ENCODE peak calls at places on chromosome X, in nine cellular contexts. One of them, this sample, is unnamed.

GRCh38 chrX:71976753-71977152 is 66.1 kb downstream of the NHSL2 start:
- DNase-seq in Ammon's horn: no peak
- DNase-seq in activated naive CD4-positive, alpha-beta T cell: no peak
- DNase-seq in osteocyte: no peak
- DNase-seq in naive thymus-derived CD8-positive, alpha-beta T cell: no peak
- DNase-seq in H7: no peak
- DNase-seq in GM19239: no peak
- DNase-seq in amniotic stem cell: no peak
- DNase-seq in CD4-positive, CD25-positive, alpha-beta regulatory T cell: no peak
- DNase-seq in this sample: no peak

GRCh38 chrX:134460005-134460860 is at the start of gene HPRT1:
- DNase-seq in Ammon's horn: peak
- DNase-seq in activated naive CD4-positive, alpha-beta T cell: peak
- DNase-seq in osteocyte: peak
- DNase-seq in naive thymus-derived CD8-positive, alpha-beta T cell: peak
- DNase-seq in H7: peak
- DNase-seq in GM19239: peak
- DNase-seq in amniotic stem cell: peak
- DNase-seq in CD4-positive, CD25-positive, alpha-beta regulatory T cell: peak
- DNase-seq in this sample: peak

GRCh38 chrX:107454302-107454701 is 4.8 kb downstream of the FRMPD3 start:
- DNase-seq in Ammon's horn: no peak
- DNase-seq in activated naive CD4-positive, alpha-beta T cell: no peak
- DNase-seq in osteocyte: no peak
- DNase-seq in naive thymus-derived CD8-positive, alpha-beta T cell: no peak
- DNase-seq in H7: no peak
- DNase-seq in GM19239: no peak
- DNase-seq in amniotic stem cell: no peak
- DNase-seq in CD4-positive, CD25-positive, alpha-beta regulatory T cell: no peak
- DNase-seq in this sample: no peak

GRCh38 chrX:139759637-139760036 is 51.7 kb upstream of the MCF2 start:
- DNase-seq in Ammon's horn: peak
- DNase-seq in activated naive CD4-positive, alpha-beta T cell: no peak
- DNase-seq in osteocyte: no peak
- DNase-seq in naive thymus-derived CD8-positive, alpha-beta T cell: no peak
- DNase-seq in H7: peak
- DNase-seq in GM19239: no peak
- DNase-seq in amniotic stem cell: no peak
- DNase-seq in CD4-positive, CD25-positive, alpha-beta regulatory T cell: no peak
- DNase-seq in this sample: peak

GRCh38 chrX:52368368-52369055 is at the start of gene XAGE2:
- DNase-seq in Ammon's horn: no peak
- DNase-seq in activated naive CD4-positive, alpha-beta T cell: no peak
- DNase-seq in osteocyte: no peak
- DNase-seq in naive thymus-derived CD8-positive, alpha-beta T cell: no peak
- DNase-seq in H7: no peak
- DNase-seq in GM19239: no peak
- DNase-seq in amniotic stem cell: no peak
- DNase-seq in CD4-positive, CD25-positive, alpha-beta regulatory T cell: no peak
- DNase-seq in this sample: peak

GRCh38 chrX:39613508-39613921 is 484.2 kb downstream of the BCOR start:
- DNase-seq in Ammon's horn: no peak
- DNase-seq in activated naive CD4-positive, alpha-beta T cell: no peak
- DNase-seq in osteocyte: no peak
- DNase-seq in naive thymus-derived CD8-positive, alpha-beta T cell: no peak
- DNase-seq in H7: peak
- DNase-seq in GM19239: peak
- DNase-seq in amniotic stem cell: no peak
- DNase-seq in CD4-positive, CD25-positive, alpha-beta regulatory T cell: peak
- DNase-seq in this sample: peak

GRCh38 chrX:154353172-154353843 is 21.1 kb downstream of the FLNA start:
- DNase-seq in Ammon's horn: no peak
- DNase-seq in activated naive CD4-positive, alpha-beta T cell: no peak
- DNase-seq in osteocyte: no peak
- DNase-seq in naive thymus-derived CD8-positive, alpha-beta T cell: no peak
- DNase-seq in H7: no peak
- DNase-seq in GM19239: no peak
- DNase-seq in amniotic stem cell: no peak
- DNase-seq in CD4-positive, CD25-positive, alpha-beta regulatory T cell: no peak
- DNase-seq in this sample: no peak

GRCh38 chrX:17414839-17415238 is 39.8 kb downstream of the NHS start:
- DNase-seq in Ammon's horn: peak
- DNase-seq in activated naive CD4-positive, alpha-beta T cell: no peak
- DNase-seq in osteocyte: no peak
- DNase-seq in naive thymus-derived CD8-positive, alpha-beta T cell: no peak
- DNase-seq in H7: no peak
- DNase-seq in GM19239: no peak
- DNase-seq in amniotic stem cell: no peak
- DNase-seq in CD4-positive, CD25-positive, alpha-beta regulatory T cell: no peak
- DNase-seq in this sample: peak

GRCh38 chrX:3268804-3269203 is 77.6 kb downstream of the MXRA5 start:
- DNase-seq in Ammon's horn: no peak
- DNase-seq in activated naive CD4-positive, alpha-beta T cell: no peak
- DNase-seq in osteocyte: no peak
- DNase-seq in naive thymus-derived CD8-positive, alpha-beta T cell: no peak
- DNase-seq in H7: no peak
- DNase-seq in GM19239: no peak
- DNase-seq in amniotic stem cell: peak
- DNase-seq in CD4-positive, CD25-positive, alpha-beta regulatory T cell: no peak
- DNase-seq in this sample: no peak

GRCh38 chrX:74187211-74187610 is 116.8 kb upstream of the ZCCHC13 start:
- DNase-seq in Ammon's horn: no peak
- DNase-seq in activated naive CD4-positive, alpha-beta T cell: no peak
- DNase-seq in osteocyte: no peak
- DNase-seq in naive thymus-derived CD8-positive, alpha-beta T cell: no peak
- DNase-seq in H7: no peak
- DNase-seq in GM19239: no peak
- DNase-seq in amniotic stem cell: no peak
- DNase-seq in CD4-positive, CD25-positive, alpha-beta regulatory T cell: no peak
- DNase-seq in this sample: no peak

GRCh38 chrX:140509468-140510305 is 4.8 kb upstream of the SOX3 start:
- DNase-seq in Ammon's horn: no peak
- DNase-seq in activated naive CD4-positive, alpha-beta T cell: no peak
- DNase-seq in osteocyte: no peak
- DNase-seq in naive thymus-derived CD8-positive, alpha-beta T cell: no peak
- DNase-seq in H7: peak
- DNase-seq in GM19239: no peak
- DNase-seq in amniotic stem cell: no peak
- DNase-seq in CD4-positive, CD25-positive, alpha-beta regulatory T cell: no peak
- DNase-seq in this sample: peak

GRCh38 chrX:149962859-149963757 is 24.8 kb upstream of the EOLA2 start:
- DNase-seq in Ammon's horn: peak
- DNase-seq in activated naive CD4-positive, alpha-beta T cell: no peak
- DNase-seq in osteocyte: no peak
- DNase-seq in naive thymus-derived CD8-positive, alpha-beta T cell: no peak
- DNase-seq in H7: peak
- DNase-seq in GM19239: no peak
- DNase-seq in amniotic stem cell: peak
- DNase-seq in CD4-positive, CD25-positive, alpha-beta regulatory T cell: peak
- DNase-seq in this sample: peak

GRCh38 chrX:54357414-54358377 is at the start of gene WNK3:
- DNase-seq in Ammon's horn: peak
- DNase-seq in activated naive CD4-positive, alpha-beta T cell: no peak
- DNase-seq in osteocyte: peak
- DNase-seq in naive thymus-derived CD8-positive, alpha-beta T cell: peak
- DNase-seq in H7: peak
- DNase-seq in GM19239: peak
- DNase-seq in amniotic stem cell: peak
- DNase-seq in CD4-positive, CD25-positive, alpha-beta regulatory T cell: peak
- DNase-seq in this sample: peak

GRCh38 chrX:21989415-21989814 is 42.7 kb upstream of the PHEX start:
- DNase-seq in Ammon's horn: no peak
- DNase-seq in activated naive CD4-positive, alpha-beta T cell: no peak
- DNase-seq in osteocyte: no peak
- DNase-seq in naive thymus-derived CD8-positive, alpha-beta T cell: no peak
- DNase-seq in H7: no peak
- DNase-seq in GM19239: no peak
- DNase-seq in amniotic stem cell: no peak
- DNase-seq in CD4-positive, CD25-positive, alpha-beta regulatory T cell: no peak
- DNase-seq in this sample: no peak